ENCODE peak calls at places on chromosomes 13 and 19, in eight cellular contexts. S, J, E, W, B, K, I and G are unnamed samples.

GRCh38 chr19:4343845-4344713 is 717 bp downstream of the MPND start:
- DNase-seq in S (no peak), J (no peak), E (no peak), W (no peak), B (no peak), K (no peak), I (no peak), G (no peak)

GRCh38 chr19:5237190-5237780 is 103.3 kb downstream of the PTPRS start:
- DNase-seq in S (no peak), J (no peak), E (no peak), W (no peak), B (no peak), K (no peak), I (no peak), G (no peak)

GRCh38 chr13:51819544-51819943 is 15.6 kb upstream of the DHRS12 start:
- DNase-seq in S (no peak), J (no peak), E (no peak), W (no peak), B (no peak), K (no peak), I (no peak), G (no peak)

GRCh38 chr13:40120781-40121180 is 465.3 kb downstream of the COG6 start:
- DNase-seq in S (no peak), J (no peak), E (no peak), W (no peak), B (no peak), K (no peak), I (no peak), G (no peak)

GRCh38 chr19:8253678-8254077 is 44.5 kb downstream of the CERS4 start:
- DNase-seq in S (no peak), J (no peak), E (no peak), W (no peak), B (no peak), K (no peak), I (no peak), G (no peak)

GRCh38 chr19:17862711-17863519 is 3.2 kb downstream of the RPL18A start:
- DNase-seq in S (no peak), J (no peak), E (no peak), W (no peak), B (no peak), K (no peak), I (no peak), G (no peak)

GRCh38 chr13:74118328-74118727 is 15.9 kb downstream of the KLF12 start:
- DNase-seq in S (no peak), J (no peak), E (no peak), W (no peak), B (no peak), K (no peak), I (no peak), G (no peak)

GRCh38 chr13:108681986-108682562 is 52.7 kb downstream of the MYO16 start:
- DNase-seq in S (no peak), J (no peak), E (no peak), W (no peak), B (no peak), K (no peak), I (no peak), G (no peak)

GRCh38 chr19:5131866-5132561 is 163.1 kb downstream of the KDM4B start:
- DNase-seq in S (peak), J (no peak), E (no peak), W (no peak), B (no peak), K (no peak), I (no peak), G (no peak)

GRCh38 chr13:71395053-71395452 is 472.0 kb downstream of the DACH1 start:
- DNase-seq in S (no peak), J (no peak), E (no peak), W (no peak), B (no peak), K (no peak), I (no peak), G (no peak)

GRCh38 chr19:52722062-52723005 is 12.5 kb downstream of the ZNF611 start:
- DNase-seq in S (no peak), J (no peak), E (no peak), W (peak), B (no peak), K (no peak), I (no peak), G (no peak)

GRCh38 chr19:13120817-13121216 is 2.8 kb downstream of the NACC1 start:
- DNase-seq in S (no peak), J (no peak), E (no peak), W (no peak), B (no peak), K (no peak), I (no peak), G (no peak)

GRCh38 chr13:112255550-112256120 is 120.5 kb upstream of the SPACA7 start:
- DNase-seq in S (no peak), J (no peak), E (peak), W (no peak), B (no peak), K (no peak), I (no peak), G (peak)

GRCh38 chr19:54418030-54418929 is 3.0 kb downstream of the TTYH1 start:
- DNase-seq in S (no peak), J (no peak), E (no peak), W (no peak), B (no peak), K (no peak), I (no peak), G (no peak)

GRCh38 chr13:51734786-51735185 is 69.2 kb downstream of the DHRS12 start:
- DNase-seq in S (no peak), J (no peak), E (no peak), W (no peak), B (no peak), K (no peak), I (no peak), G (no peak)

GRCh38 chr19:872266-872951 is 12.9 kb downstream of the CFD start:
- DNase-seq in S (peak), J (peak), E (peak), W (no peak), B (no peak), K (no peak), I (peak), G (peak)

GRCh38 chr19:36939153-36939552 is 23.0 kb downstream of the ZNF568 start:
- DNase-seq in S (no peak), J (no peak), E (no peak), W (no peak), B (no peak), K (no peak), I (no peak), G (no peak)

GRCh38 chr19:33186431-33186830 is 7.7 kb upstream of the LRP3 start:
- DNase-seq in S (no peak), J (no peak), E (no peak), W (no peak), B (no peak), K (no peak), I (no peak), G (no peak)

GRCh38 chr13:44969858-44970484 is 19.3 kb downstream of the NUFIP1 start:
- DNase-seq in S (peak), J (no peak), E (no peak), W (peak), B (no peak), K (no peak), I (no peak), G (no peak)

GRCh38 chr13:98900442-98900841 is 77.4 kb downstream of the DOCK9 start:
- DNase-seq in S (no peak), J (no peak), E (no peak), W (peak), B (no peak), K (no peak), I (no peak), G (no peak)

GRCh38 chr13:109400192-109400591 is 386.2 kb downstream of the IRS2 start:
- DNase-seq in S (no peak), J (no peak), E (peak), W (no peak), B (no peak), K (no peak), I (peak), G (no peak)

GRCh38 chr19:37778613-37779138 is 710 bp downstream of the ZNF573 start:
- DNase-seq in S (no peak), J (no peak), E (no peak), W (no peak), B (no peak), K (no peak), I (no peak), G (no peak)

GRCh38 chr13:51628059-51628852 is 44.0 kb downstream of the WDFY2 start:
- DNase-seq in S (no peak), J (no peak), E (no peak), W (no peak), B (no peak), K (no peak), I (no peak), G (no peak)

GRCh38 chr19:13839938-13840750 is 36.8 kb upstream of the NANOS3 start:
- DNase-seq in S (no peak), J (no peak), E (peak), W (no peak), B (peak), K (peak), I (peak), G (peak)

GRCh38 chr13:112067121-112067741 is at the start of gene SOX1:
- DNase-seq in S (no peak), J (no peak), E (no peak), W (no peak), B (no peak), K (no peak), I (no peak), G (no peak)

GRCh38 chr13:51797664-51798488 is 6.1 kb downstream of the DHRS12 start:
- DNase-seq in S (peak), J (peak), E (no peak), W (no peak), B (no peak), K (no peak), I (peak), G (peak)

GRCh38 chr13:45336025-45336800 is 4.8 kb downstream of the TPT1 start:
- DNase-seq in S (no peak), J (no peak), E (no peak), W (no peak), B (no peak), K (no peak), I (no peak), G (no peak)

GRCh38 chr13:75423946-75424345 is 58.0 kb downstream of the TBC1D4 start:
- DNase-seq in S (no peak), J (no peak), E (no peak), W (no peak), B (no peak), K (no peak), I (no peak), G (no peak)

GRCh38 chr19:54233941-54234340 is 8.6 kb downstream of the LILRA6 start:
- DNase-seq in S (no peak), J (no peak), E (no peak), W (no peak), B (no peak), K (no peak), I (peak), G (no peak)

GRCh38 chr13:52779028-52779612 is 39.5 kb upstream of the CNMD start:
- DNase-seq in S (no peak), J (no peak), E (no peak), W (no peak), B (no peak), K (no peak), I (no peak), G (no peak)

GRCh38 chr19:719081-719512 is 10.4 kb downstream of the PALM start:
- DNase-seq in S (no peak), J (no peak), E (no peak), W (no peak), B (no peak), K (peak), I (no peak), G (no peak)

GRCh38 chr13:30847697-30848307 is 58.3 kb upstream of the MEDAG start:
- DNase-seq in S (no peak), J (no peak), E (no peak), W (no peak), B (no peak), K (no peak), I (no peak), G (no peak)

GRCh38 chr13:66036024-66036614 is 1194.0 kb downstream of the PCDH9 start:
- DNase-seq in S (no peak), J (no peak), E (no peak), W (no peak), B (no peak), K (no peak), I (no peak), G (no peak)